ENCODE peak calls at places on chromosomes 3 and 15, in five cellular contexts. S, P, K, X and I are unnamed samples.
A peak's percentile ranks its signal among the peaks of the same experiment; 100 is the strongest.

GRCh38 chr3:14373753-14374376 is 28.5 kb upstream of the SLC6A6 start:
- DNase-seq in S (no peak), P (no peak), X (no peak), K (no peak), I (no peak)

GRCh38 chr15:39645138-39645975 is 64.5 kb downstream of the THBS1 start:
- DNase-seq in K (no peak), P (no peak), X (peak; percentile 61), S (no peak), I (no peak)

GRCh38 chr3:128725932-128726690 is at the start of gene RAB7A:
- DNase-seq in P (peak; percentile 99), X (peak; percentile 99), S (peak; percentile 99), K (peak; percentile 94), I (peak; percentile 99)

GRCh38 chr3:108406661-108407206 is 103.7 kb downstream of the MYH15 start:
- DNase-seq in S (no peak), P (peak; percentile 82), X (no peak), K (peak; percentile 71), I (no peak)

GRCh38 chr15:99704444-99704838 is 28.8 kb downstream of the LYSMD4 start:
- DNase-seq in S (no peak), X (no peak), P (peak; percentile 91), K (peak; percentile 81), I (no peak)

GRCh38 chr3:87855626-87856025 is 203.2 kb downstream of the CGGBP1 start:
- DNase-seq in S (no peak), P (peak; percentile 19), X (no peak), K (no peak), I (no peak)

GRCh38 chr3:193714523-193715137 is 121.6 kb downstream of the OPA1 start:
- DNase-seq in P (no peak), S (no peak), X (no peak), K (no peak), I (no peak)

GRCh38 chr3:183775781-183776180 is 49.6 kb downstream of the MAP6D1 start:
- DNase-seq in P (no peak), S (no peak), X (peak; percentile 67), K (no peak), I (no peak)

GRCh38 chr3:186931487-186932280 is 1.4 kb downstream of the ST6GAL1 start:
- DNase-seq in P (no peak), K (peak; percentile 78), S (no peak), X (peak; percentile 67), I (no peak)
- TF ChIP-seq CTCF in P (no peak), K (peak; percentile 34), S (no peak), X (no peak), I (no peak)

GRCh38 chr3:43994594-43995077 is 247.1 kb upstream of the TOPAZ1 start:
- DNase-seq in K (no peak), X (no peak), P (no peak), S (no peak), I (no peak)

GRCh38 chr3:43995929-43996378 is 245.7 kb upstream of the TOPAZ1 start:
- DNase-seq in X (no peak), S (no peak), K (no peak), P (no peak), I (no peak)

GRCh38 chr3:43997788-43998373 is 243.8 kb upstream of the TOPAZ1 start:
- DNase-seq in K (no peak), P (no peak), S (no peak), X (no peak), I (no peak)

GRCh38 chr3:43996379-43997301 is 245.0 kb upstream of the TOPAZ1 start:
- DNase-seq in X (no peak), P (peak; percentile 29), K (no peak), S (no peak), I (no peak)

DNA sequence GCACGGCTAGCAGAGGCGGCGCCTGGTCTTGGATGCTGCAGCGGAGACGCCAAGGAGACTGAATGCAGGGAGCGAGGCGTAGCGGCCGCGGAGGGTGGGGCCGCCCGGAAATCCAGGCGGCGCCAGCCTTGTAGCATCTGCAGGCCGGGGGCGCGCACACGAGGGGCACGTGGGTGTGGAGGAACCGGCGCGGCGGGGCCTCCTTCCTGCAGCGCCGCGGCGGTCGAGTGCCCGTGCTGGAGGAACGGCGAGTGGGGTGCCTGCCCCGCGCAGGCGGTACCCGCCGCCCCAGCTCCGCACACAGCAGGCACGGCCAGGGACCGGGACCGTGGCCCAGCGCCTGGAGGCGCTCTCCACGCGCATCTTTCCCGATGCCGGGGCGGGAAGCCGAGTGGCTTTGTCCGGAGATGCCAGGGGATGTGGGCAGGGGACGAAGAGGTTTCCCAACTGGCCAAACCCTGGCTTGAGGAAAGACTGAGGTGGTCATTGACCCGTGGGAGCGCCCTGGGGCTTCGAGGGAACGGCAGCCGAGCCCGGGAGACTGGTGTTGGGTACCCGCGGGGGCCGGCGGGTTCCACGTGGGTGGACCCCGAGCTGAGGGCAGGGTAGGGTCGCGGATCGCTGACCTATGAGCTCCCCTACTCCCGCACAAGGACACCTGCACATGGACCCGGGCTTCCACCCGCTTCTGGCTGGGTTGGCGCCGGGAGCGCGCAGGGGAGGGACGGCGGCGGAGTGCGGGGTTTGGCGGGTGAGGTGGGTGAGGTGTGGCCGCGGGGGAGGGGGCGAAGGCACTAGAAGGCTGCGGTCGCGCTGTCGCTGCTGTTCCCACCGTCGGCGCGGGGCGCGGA is 246.4 kb upstream of the TOPAZ1 start:
- DNase-seq in S (no peak), K (no peak), X (no peak), P (peak; percentile 19), I (no peak)
- TF ChIP-seq CTCF in S (no peak), K (no peak), X (no peak), P (no peak), I (no peak)

GRCh38 chr3:185089751-185090150 is 63.1 kb downstream of the C3orf70 start:
- DNase-seq in S (no peak), P (no peak), K (no peak), X (no peak), I (no peak)
- TF ChIP-seq CTCF in S (no peak), P (no peak), K (no peak), X (no peak), I (no peak)

DNA sequence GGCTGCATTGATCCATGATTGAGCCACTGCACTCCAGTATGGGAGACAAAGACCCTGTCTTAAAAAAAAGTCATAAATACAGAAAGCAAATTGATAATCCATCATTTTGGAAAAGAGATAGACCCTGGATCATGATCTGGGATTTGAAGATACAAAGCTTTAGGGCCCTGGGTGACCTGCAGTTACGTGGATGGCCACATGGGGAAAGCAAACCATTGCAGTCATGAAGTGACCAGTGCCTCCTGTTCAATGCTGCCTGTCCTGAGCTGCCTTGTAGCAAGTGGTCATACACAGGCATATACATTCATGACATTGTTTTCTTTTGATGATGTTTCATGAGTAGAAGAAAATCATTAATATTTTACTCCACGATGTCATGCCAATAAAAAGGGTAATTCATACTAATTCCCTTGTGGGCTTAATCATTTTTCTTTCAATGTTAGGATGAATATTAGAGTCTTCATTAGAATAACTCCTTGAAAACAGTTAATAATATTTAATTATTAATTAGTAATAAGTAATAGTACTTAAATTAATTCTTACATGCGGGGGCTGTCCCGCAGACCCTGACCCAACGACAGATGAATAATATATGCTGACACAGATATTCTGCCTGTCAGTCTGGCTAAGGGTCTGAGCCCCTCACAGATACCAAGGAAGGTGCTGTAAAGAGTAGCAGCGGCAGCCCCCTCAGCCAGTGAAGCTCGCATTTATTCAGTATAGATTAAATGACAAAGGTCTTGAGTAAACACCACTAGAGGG is 109.0 kb upstream of the UNC13C start:
- DNase-seq in S (no peak), K (no peak), P (no peak), X (no peak), I (no peak)
- TF ChIP-seq CTCF in S (peak; percentile 25), K (no peak), P (no peak), X (no peak), I (no peak)

DNA sequence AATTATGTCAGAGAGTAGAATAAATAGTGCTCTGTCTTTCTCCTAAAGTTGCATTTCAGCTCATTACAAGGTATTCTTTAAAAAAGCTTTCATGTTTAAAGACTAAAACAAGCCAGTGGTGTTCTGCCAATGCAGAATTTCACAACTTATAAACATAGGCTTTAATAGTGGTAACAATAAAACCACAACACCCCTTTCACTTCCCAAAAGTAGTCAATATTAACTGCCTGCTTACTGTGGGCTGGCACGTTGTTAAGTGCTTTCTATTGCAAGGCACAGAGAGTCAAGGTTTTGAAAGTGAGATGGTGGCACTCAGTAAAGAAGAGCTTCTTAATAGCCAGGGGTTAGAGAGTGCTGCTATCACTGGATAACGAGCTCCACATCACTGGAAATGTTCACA is 8.4 kb upstream of the RTP1 start:
- DNase-seq in K (no peak), S (no peak), P (no peak), X (no peak), I (no peak)
- TF ChIP-seq CTCF in K (no peak), S (no peak), P (no peak), X (no peak), I (no peak)

GRCh38 chr3:13285007-13285567 is 135.0 kb downstream of the NUP210 start:
- DNase-seq in X (no peak), K (no peak), P (no peak), S (no peak), I (no peak)

GRCh38 chr3:13282528-13282985 is 137.6 kb downstream of the NUP210 start:
- DNase-seq in S (no peak), X (no peak), K (no peak), P (no peak), I (no peak)

GRCh38 chr3:13281657-13282527 is 138.2 kb downstream of the NUP210 start:
- DNase-seq in S (no peak), K (peak; percentile 69), P (peak; percentile 20), X (peak; percentile 73), I (peak; percentile 79)

GRCh38 chr3:13283877-13284264 is 136.3 kb downstream of the NUP210 start:
- DNase-seq in K (no peak), S (no peak), X (no peak), P (no peak), I (no peak)

DNA sequence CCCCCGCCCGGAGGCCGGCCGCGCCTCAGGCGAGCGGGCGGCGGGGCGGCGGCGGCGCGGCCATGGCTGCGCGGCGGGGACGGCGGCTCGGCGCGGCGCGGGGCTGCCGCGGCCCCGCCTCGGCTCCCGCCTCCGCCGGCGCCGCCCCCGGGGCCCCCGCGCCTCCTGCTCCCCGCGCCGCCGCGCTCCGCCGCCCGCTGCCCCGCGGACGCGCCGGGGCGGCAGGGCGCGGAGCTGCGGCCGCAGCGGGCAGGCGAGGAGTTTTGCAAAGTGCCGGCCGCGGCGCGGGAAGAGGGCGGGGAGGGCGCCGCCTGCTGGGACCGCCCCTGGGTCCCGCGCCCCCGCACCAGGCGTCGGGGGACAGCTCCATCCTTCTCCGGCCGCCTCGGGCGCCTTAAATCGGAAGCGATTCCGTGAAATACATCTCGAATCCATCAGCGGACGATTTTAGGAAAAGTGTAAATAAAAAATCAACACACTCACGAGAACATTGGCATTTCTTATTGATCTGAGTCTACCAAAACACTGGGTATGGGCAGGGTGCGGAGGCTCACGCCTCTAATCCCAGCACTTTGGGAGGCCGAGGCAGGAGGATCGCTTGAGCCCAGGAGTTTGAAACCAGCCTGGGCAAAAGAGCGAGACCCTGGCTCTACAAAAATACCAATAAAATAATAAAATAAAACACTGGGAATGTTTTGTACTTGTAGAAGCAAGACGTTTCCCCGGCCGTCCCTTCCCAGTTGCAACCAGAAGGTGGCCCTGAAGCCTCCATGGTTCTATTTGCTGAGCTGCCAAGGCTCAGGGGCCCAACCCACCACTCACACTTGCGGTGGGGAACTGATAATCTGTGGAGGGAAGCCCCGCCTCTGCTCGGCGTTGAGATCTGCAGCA is 136.9 kb downstream of the NUP210 start:
- DNase-seq in K (no peak), S (no peak), X (no peak), P (no peak), I (no peak)
- TF ChIP-seq CTCF in K (peak; percentile 61), S (peak; percentile 34), X (peak; percentile 42), P (peak; percentile 29), I (peak; percentile 52)